ENCODE peak calls at places on chromosomes 3 and 15, in five cellular contexts. Z is Caco-2, U is glutamatergic neuron, S is brain microvascular endothelial cell, L is right lobe of liver. M is an unnamed sample.

GRCh38 chr15:100103828-100104227 is 237.9 kb downstream of the ADAMTS17 start:
- DNase-seq in Z (peak), U (no peak), L (no peak), S (no peak), M (no peak)

GRCh38 chr3:189276481-189277190 is 104.9 kb downstream of the TPRG1 start:
- DNase-seq in Z (no peak), U (no peak), S (peak), L (no peak), M (peak)

GRCh38 chr3:36305929-36306520 is 74.3 kb upstream of the STAC start:
- DNase-seq in S (peak), U (no peak), L (no peak), Z (no peak), M (no peak)

GRCh38 chr3:4721511-4721911 is 228.4 kb downstream of the ITPR1 start:
- DNase-seq in S (peak), Z (no peak), U (no peak), L (no peak), M (no peak)

GRCh38 chr3:195085356-195086130 is 185.4 kb downstream of the XXYLT1 start:
- DNase-seq in S (no peak), L (no peak), Z (no peak), U (peak), M (peak)

GRCh38 chr15:39783244-39783820 is 691 bp upstream of the FSIP1 start:
- DNase-seq in Z (no peak), L (no peak), S (no peak), U (no peak), M (no peak)

GRCh38 chr3:144643778-144644191 is 672.2 kb downstream of the DIPK2A start:
- DNase-seq in L (no peak), S (peak), Z (no peak), U (no peak), M (no peak)

GRCh38 chr3:164418426-164418825 is 659.9 kb downstream of the SI start:
- DNase-seq in L (no peak), Z (no peak), S (no peak), U (no peak), M (no peak)

GRCh38 chr3:101988591-101988990 is 139.3 kb downstream of the NFKBIZ start:
- DNase-seq in L (no peak), Z (no peak), S (no peak), U (no peak), M (no peak)

GRCh38 chr3:87969620-87970019 is 89.2 kb downstream of the CGGBP1 start:
- DNase-seq in L (no peak), U (no peak), Z (no peak), S (no peak), M (no peak)

GRCh38 chr3:13749063-13749764 is 130.7 kb downstream of the WNT7A start:
- DNase-seq in U (no peak), L (no peak), Z (no peak), S (no peak), M (no peak)

GRCh38 chr15:41872166-41872747 is 21.6 kb downstream of the SPTBN5 start:
- DNase-seq in L (no peak), U (no peak), S (no peak), Z (no peak), M (no peak)

GRCh38 chr15:56654624-56655023 is 78.7 kb downstream of the ZNF280D start:
- DNase-seq in Z (no peak), U (no peak), L (peak), S (no peak), M (no peak)

GRCh38 chr15:29880886-29881285 is 58.6 kb upstream of the TJP1 start:
- DNase-seq in Z (no peak), S (no peak), U (no peak), L (no peak), M (no peak)

GRCh38 chr3:25037049-25037547 is 391.0 kb upstream of the RARB start:
- DNase-seq in Z (no peak), S (peak), U (no peak), L (no peak), M (no peak)

GRCh38 chr15:73809728-73810501 is 56.8 kb upstream of the INSYN1 start:
- DNase-seq in L (no peak), S (no peak), Z (no peak), U (no peak), M (no peak)

GRCh38 chr3:193830791-193831191 is 237.8 kb downstream of the OPA1 start:
- DNase-seq in S (no peak), Z (no peak), U (no peak), L (no peak), M (no peak)

GRCh38 chr15:95590533-95591044 is 739.9 kb upstream of the NR2F2 start:
- DNase-seq in Z (no peak), S (no peak), U (no peak), L (no peak), M (no peak)

GRCh38 chr15:58433597-58434333 is 2.0 kb downstream of the LIPC start:
- DNase-seq in U (peak), S (no peak), Z (no peak), L (peak), M (no peak)

GRCh38 chr3:52879090-52879489 is 18.3 kb downstream of the STIMATE start:
- DNase-seq in S (no peak), Z (no peak), L (no peak), U (no peak), M (no peak)
- TF ChIP-seq CTCF in S (peak), Z (peak), L (no peak), U (no peak), M (no peak)

GRCh38 chr3:180855364-180855763 is 57.1 kb upstream of the FXR1 start:
- DNase-seq in L (no peak), U (no peak), Z (no peak), S (no peak), M (no peak)
- TF ChIP-seq CTCF in L (peak), U (peak), Z (peak), S (no peak), M (no peak)

DNA sequence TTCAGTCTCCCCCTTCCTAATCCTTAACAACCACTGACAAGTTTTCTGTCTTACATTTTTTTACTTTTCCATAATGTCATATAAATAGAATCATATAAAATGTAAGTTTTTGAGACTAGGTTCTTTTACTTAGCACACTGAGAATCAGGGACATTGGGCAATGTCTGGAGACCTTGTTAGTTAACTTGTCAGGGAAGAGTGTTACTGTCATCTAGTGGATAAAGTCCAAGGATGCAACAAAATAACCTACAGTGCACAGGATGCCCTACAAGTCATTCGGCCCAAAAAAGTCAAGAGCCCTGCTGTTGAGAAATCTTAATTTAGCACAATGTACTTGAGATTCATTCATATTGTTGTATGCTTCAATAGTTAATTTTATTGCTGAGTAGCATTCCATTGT is 95.6 kb upstream of the MCTP2 start:
- DNase-seq in Z (no peak), L (no peak), S (no peak), U (no peak), M (no peak)
- TF ChIP-seq CTCF in Z (peak), L (no peak), S (no peak), U (no peak), M (no peak)

DNA sequence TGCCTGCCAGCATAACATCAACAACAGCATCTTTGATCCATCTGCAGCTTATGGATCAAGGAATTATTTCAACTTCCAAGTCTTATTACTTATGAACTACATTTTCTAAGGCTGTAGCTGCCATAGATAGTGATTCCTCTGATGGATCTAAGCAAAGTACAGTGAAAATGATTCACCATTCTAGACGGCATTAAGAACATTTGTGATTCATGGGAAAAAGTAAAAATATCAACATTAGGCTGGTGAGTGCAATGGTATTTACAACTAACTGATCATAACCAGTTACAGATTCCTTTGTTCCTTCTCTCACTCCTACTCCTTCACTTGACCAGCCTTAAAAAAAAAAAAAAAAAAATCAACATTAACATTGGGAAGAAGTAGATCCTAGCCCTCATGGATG is 23.1 kb downstream of the SLC12A6 start:
- DNase-seq in S (no peak), Z (no peak), L (no peak), U (no peak), M (no peak)
- TF ChIP-seq CTCF in S (no peak), Z (no peak), L (no peak), U (no peak), M (no peak)

DNA sequence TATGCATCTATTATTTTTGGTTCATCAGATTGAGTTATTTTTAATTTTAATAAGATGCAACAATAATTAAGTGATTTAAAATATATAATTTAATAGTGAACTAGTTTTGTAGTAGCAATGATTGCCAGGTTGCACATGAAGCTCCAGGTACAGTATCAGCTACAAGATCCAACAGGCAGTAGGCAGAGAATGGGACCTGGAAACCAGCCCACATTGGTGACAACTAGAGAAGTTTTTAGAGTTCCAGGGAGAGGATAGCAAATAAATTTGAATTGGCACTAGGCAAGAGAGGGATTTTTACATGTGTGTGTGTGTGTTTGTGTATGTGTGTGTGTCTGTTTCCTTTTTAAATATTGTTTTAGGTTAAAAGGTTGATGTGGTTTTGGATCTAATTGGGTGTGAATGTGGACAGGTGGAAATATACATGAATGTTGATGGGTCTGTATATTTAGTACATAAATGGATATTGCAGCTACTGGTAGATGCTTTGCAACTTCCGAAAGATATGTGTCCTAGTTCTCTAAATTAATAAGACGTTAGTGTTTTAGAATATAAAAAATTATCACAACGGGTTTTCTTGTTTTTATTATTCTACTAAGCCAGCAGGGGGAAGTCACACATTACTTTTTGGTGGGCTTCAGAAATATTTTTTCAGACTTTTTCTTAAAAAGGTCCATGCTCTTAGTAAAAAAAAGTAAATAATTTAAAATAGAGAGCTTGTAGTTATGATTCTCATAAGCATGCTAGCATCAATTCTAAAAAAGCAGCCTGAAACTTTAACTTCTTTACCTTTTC is 110.1 kb upstream of the GBE1 start:
- DNase-seq in U (no peak), L (peak), S (no peak), Z (no peak), M (no peak)
- TF ChIP-seq CTCF in U (peak), L (peak), S (no peak), Z (no peak), M (peak)

DNA sequence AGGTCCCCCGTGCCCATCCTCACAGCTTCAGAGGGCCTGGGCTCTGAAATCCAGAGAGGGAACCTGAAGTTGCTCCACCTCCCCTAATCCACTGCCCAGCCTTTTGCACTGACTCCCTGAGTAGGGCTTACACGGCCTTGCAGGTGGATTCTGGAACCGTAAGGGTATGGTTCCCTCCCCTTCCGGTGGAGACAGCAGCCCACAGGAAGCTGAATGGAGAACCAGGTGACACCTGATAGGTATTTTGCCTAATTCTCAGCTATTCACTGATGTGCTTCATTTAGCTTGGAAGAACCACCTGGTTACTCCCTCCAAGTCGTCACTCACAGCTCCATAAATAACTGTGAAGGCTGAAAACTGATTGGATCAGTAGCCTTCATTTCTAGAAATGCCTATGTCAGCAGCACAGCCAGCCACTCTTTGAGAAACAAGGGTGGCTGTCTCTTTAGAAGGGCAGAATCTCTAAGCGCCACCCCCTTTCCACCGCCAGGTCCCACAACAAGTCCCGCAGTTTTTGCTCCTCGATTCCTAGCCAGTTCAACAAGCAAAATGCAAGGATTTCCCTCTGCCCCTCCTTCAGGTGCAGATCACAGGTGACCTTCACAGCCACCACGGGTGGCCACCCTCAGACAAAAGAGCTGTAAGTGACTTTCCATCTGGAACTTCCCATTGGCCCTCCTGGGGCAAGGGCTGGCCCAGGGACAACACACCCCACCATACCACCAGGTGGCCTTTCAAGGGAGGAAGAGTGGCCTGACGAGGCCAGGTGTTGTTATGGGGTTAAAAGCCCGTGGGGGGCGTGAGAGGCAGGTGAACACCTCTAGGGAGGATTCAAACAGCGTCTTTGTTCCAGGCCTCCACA is 112.9 kb downstream of the SEC22A start:
- DNase-seq in L (no peak), U (no peak), Z (no peak), S (no peak), M (no peak)
- TF ChIP-seq CTCF in L (no peak), U (no peak), Z (no peak), S (no peak), M (no peak)

GRCh38 chr15:34161329-34161953 is 48.5 kb downstream of the KATNBL1 start:
- DNase-seq in L (no peak), S (no peak), U (no peak), Z (no peak), M (no peak)

GRCh38 chr15:34158355-34158754 is 51.5 kb downstream of the KATNBL1 start:
- DNase-seq in U (no peak), S (no peak), L (no peak), Z (no peak), M (no peak)

GRCh38 chr15:34155859-34156258 is 54.0 kb downstream of the PGBD4 start:
- DNase-seq in S (no peak), Z (no peak), U (no peak), L (no peak), M (no peak)

GRCh38 chr15:34154725-34155204 is 52.9 kb downstream of the PGBD4 start:
- DNase-seq in Z (no peak), S (peak), L (no peak), U (no peak), M (no peak)

DNA sequence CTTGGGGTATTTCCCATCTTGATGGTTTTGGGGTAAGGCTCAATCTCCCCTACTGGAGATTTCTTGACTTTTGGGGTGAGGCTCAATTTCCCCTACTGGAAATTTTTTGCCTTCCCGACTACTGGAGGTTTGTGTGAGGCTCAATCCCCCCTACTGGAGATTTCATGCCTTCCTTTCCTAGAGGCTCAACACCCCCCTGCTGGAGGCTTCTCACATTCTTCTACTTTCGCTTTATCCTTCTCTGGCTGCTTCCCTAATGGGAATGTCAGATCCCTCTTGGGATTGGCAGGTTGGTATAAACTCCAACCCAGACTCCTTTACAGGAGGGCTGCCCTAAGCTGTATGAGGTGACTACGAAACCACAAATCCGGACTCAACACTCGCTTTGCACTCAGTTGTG is 49.2 kb downstream of the KATNBL1 start:
- DNase-seq in U (no peak), L (no peak), Z (no peak), S (no peak), M (no peak)
- TF ChIP-seq CTCF in U (no peak), L (no peak), Z (no peak), S (no peak), M (no peak)

GRCh38 chr3:53056442-53056841 is 10.6 kb upstream of the SFMBT1 start:
- DNase-seq in Z (peak), S (no peak), L (no peak), U (no peak), M (no peak)
- TF ChIP-seq CTCF in Z (peak), S (peak), L (peak), U (no peak), M (no peak)

GRCh38 chr3:134339331-134339730 is 34.9 kb downstream of the AMOTL2 start:
- DNase-seq in S (no peak), U (no peak), Z (peak), L (no peak), M (no peak)
- TF ChIP-seq CTCF in S (no peak), U (no peak), Z (peak), L (no peak), M (no peak)

GRCh38 chr3:72284485-72284884 is 499.5 kb upstream of the PROK2 start:
- DNase-seq in S (no peak), L (no peak), U (no peak), Z (no peak), M (no peak)

GRCh38 chr3:72288955-72289707 is 504.2 kb upstream of the PROK2 start:
- DNase-seq in Z (no peak), S (peak), U (no peak), L (no peak), M (no peak)

GRCh38 chr3:72282918-72283317 is 498.0 kb upstream of the PROK2 start:
- DNase-seq in S (no peak), Z (no peak), U (no peak), L (no peak), M (no peak)

GRCh38 chr3:72287941-72288340 is 503.0 kb upstream of the PROK2 start:
- DNase-seq in U (no peak), Z (no peak), L (no peak), S (no peak), M (no peak)

GRCh38 chr3:72285483-72285882 is 500.5 kb upstream of the PROK2 start:
- DNase-seq in Z (no peak), S (no peak), L (no peak), U (no peak), M (no peak)
- TF ChIP-seq CTCF in Z (no peak), S (no peak), L (no peak), U (no peak), M (no peak)

M was measured in CD14-positive monocyte.